ENCODE peak calls at places on chromosomes 6 and 20, in five cellular contexts. R is testis, Y is HFF-Myc, H is body of pancreas, F is esophagus squamous epithelium. G is an unnamed sample.

GRCh38 chr20:44646023-44646640 is 5.4 kb downstream of the ADA start:
- DNase-seq in Y (no peak), R (no peak), F (no peak), H (no peak), G (no peak)

GRCh38 chr6:27863962-27864905 is 48.0 kb downstream of the OR2B2 start:
- DNase-seq in H (peak), F (no peak), R (peak), Y (no peak), G (no peak)

GRCh38 chr6:126380072-126380583 is 40.2 kb downstream of the CENPW start:
- DNase-seq in R (no peak), F (no peak), Y (no peak), H (no peak), G (no peak)

GRCh38 chr6:169312658-169313346 is 59.2 kb upstream of the THBS2 start:
- DNase-seq in H (no peak), F (no peak), Y (no peak), R (peak), G (no peak)

GRCh38 chr20:38728237-38728761 is 4.0 kb downstream of the SLC32A1 start:
- DNase-seq in Y (no peak), F (no peak), R (no peak), H (no peak), G (no peak)

GRCh38 chr6:96304997-96305396 is 216.6 kb upstream of the UFL1 start:
- DNase-seq in Y (no peak), F (no peak), H (no peak), R (no peak), G (no peak)

GRCh38 chr6:133184798-133185380 is 56.3 kb upstream of the EYA4 start:
- DNase-seq in Y (no peak), H (no peak), R (no peak), F (no peak), G (no peak)

GRCh38 chr20:41716436-41716835 is 98.3 kb upstream of the CHD6 start:
- DNase-seq in H (no peak), R (no peak), Y (no peak), F (no peak), G (no peak)

GRCh38 chr6:129393659-129394058 is 316.3 kb downstream of the ARHGAP18 start:
- DNase-seq in Y (no peak), F (no peak), R (no peak), H (no peak), G (no peak)

GRCh38 chr6:119355157-119355556 is 5.6 kb upstream of the MAN1A1 start:
- DNase-seq in H (no peak), Y (no peak), R (peak), F (no peak), G (no peak)

GRCh38 chr6:126963077-126963809 is 155.2 kb upstream of the RSPO3 start:
- DNase-seq in R (no peak), Y (no peak), F (no peak), H (no peak), G (no peak)

GRCh38 chr20:63546686-63547483 is 664 bp downstream of the SRMS start:
- DNase-seq in H (no peak), F (no peak), Y (no peak), R (no peak), G (no peak)

GRCh38 chr6:79713701-79714322 is 82.7 kb downstream of the SH3BGRL2 start:
- DNase-seq in Y (peak), F (no peak), H (peak), R (peak), G (peak)

GRCh38 chr6:24666097-24666615 is 543 bp downstream of the TDP2 start:
- DNase-seq in R (peak), F (no peak), H (peak), Y (no peak), G (peak)

GRCh38 chr6:168384045-168385038 is 56.6 kb upstream of the SMOC2 start:
- DNase-seq in H (no peak), R (peak), Y (no peak), F (no peak), G (no peak)

GRCh38 chr6:135451617-135452190 is 45.8 kb downstream of the AHI1 start:
- DNase-seq in Y (peak), H (no peak), F (no peak), R (no peak), G (no peak)

GRCh38 chr20:6178537-6178936 is 55.7 kb upstream of the FERMT1 start:
- DNase-seq in R (no peak), Y (no peak), F (no peak), H (no peak), G (no peak)

GRCh38 chr20:45359406-45360148 is 3.4 kb upstream of the SYS1 start:
- DNase-seq in H (peak), Y (no peak), R (no peak), F (no peak), G (peak)

GRCh38 chr6:125797934-125798444 is 7.2 kb downstream of the NCOA7 start:
- DNase-seq in R (no peak), F (no peak), Y (no peak), H (no peak), G (no peak)

GRCh38 chr20:36777152-36777551 is 3.6 kb upstream of the DSN1 start:
- DNase-seq in H (no peak), Y (no peak), R (no peak), F (no peak), G (no peak)

GRCh38 chr20:15603978-15604377 is 969.3 kb downstream of the KIF16B start:
- DNase-seq in Y (no peak), H (no peak), F (no peak), R (no peak), G (no peak)

GRCh38 chr6:137240168-137240567 is 21.0 kb upstream of the IFNGR1 start:
- DNase-seq in R (no peak), F (no peak), H (no peak), Y (no peak), G (no peak)

GRCh38 chr20:45044084-45044573 is 56.8 kb downstream of the KCNS1 start:
- DNase-seq in H (peak), Y (peak), R (peak), F (no peak), G (peak)

GRCh38 chr20:19780261-19780660 is 22.2 kb downstream of the RIN2 start:
- DNase-seq in H (no peak), Y (no peak), R (no peak), F (no peak), G (no peak)

GRCh38 chr6:123715243-123715863 is 78.6 kb upstream of the TRDN start:
- DNase-seq in Y (no peak), F (no peak), H (peak), R (peak), G (peak)

DNA sequence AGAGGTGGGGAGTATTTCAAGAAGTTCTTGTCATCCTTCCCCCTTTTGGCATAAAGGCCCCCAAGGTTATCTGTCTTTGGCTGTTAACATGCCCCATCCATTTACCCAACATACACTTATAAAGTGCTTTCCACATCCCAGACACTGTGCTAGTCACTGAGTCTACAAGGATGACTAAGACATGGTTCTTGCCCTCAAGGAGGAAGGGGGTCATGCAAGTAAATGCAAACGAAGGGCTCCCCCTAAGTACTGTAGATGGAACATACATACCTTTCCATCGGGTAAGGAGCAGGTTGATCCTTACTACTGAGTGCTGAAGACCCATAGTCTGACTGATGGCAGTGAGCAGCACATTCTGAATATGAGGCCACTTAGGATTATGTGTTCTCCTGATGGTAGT is 38.3 kb downstream of the HECA start:
- DNase-seq in F (no peak), R (no peak), H (no peak), Y (peak), G (peak)
- TF ChIP-seq CTCF in F (no peak), R (no peak), H (no peak), Y (no peak), G (no peak)

GRCh38 chr6:2917801-2918495 is 14.8 kb upstream of the SERPINB9 start:
- DNase-seq in R (no peak), F (no peak), H (no peak), Y (no peak), G (no peak)

GRCh38 chr6:2918936-2919335 is 15.8 kb upstream of the SERPINB9 start:
- DNase-seq in Y (no peak), R (no peak), F (no peak), H (no peak), G (no peak)

GRCh38 chr6:2916354-2916925 is 13.3 kb upstream of the SERPINB9 start:
- DNase-seq in R (no peak), Y (no peak), F (no peak), H (no peak), G (no peak)

GRCh38 chr6:2915150-2915549 is 12.0 kb upstream of the SERPINB9 start:
- DNase-seq in R (no peak), Y (no peak), F (no peak), H (no peak), G (no peak)

GRCh38 chr6:2917065-2917464 is 14.0 kb upstream of the SERPINB9 start:
- DNase-seq in R (no peak), Y (no peak), H (no peak), F (no peak), G (no peak)
- TF ChIP-seq CTCF in R (no peak), Y (no peak), H (no peak), F (no peak), G (no peak)

GRCh38 chr20:21529863-21530262 is 16.0 kb upstream of the NKX2-2 start:
- DNase-seq in F (no peak), H (no peak), R (no peak), Y (no peak), G (no peak)
- TF ChIP-seq CTCF in F (no peak), H (peak), R (no peak), Y (peak), G (no peak)

DNA sequence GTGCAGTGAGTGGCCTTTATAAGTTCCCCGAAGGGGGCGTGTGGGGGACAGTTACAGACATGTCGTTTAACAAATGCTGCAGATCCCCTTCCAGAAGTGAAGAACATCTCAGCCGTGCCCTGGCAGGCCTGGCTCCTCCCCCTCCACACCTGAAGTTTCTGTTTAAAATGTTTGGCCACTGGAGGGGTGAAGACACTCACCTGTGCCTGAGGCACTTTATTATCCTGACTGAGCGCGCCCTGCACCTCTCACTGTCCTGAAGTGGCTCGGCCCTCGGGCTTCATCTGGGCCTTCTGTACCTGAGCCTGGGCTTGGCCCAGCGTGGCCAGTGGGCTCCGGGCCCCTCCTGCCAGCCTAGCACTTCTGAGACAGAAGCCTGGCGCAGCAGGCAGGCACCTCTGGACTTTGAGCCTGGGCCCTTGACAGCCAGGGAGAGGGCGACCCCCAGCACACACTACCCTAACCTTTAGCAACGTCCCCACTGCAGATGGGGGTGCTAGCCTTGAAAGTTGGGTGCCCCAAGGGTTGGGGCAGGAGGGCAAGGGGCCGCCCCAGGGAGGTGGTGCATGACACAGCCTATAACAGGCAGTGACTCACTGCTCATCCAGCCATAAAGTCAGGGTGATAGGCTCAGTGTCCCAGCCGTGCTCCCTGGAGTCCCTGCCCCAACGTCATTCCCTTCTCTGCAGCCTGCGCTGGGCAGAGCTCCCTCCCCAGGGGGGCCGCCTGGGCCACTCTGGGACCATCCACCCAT is 13.6 kb upstream of the GATA5 start:
- DNase-seq in F (no peak), Y (no peak), H (no peak), R (no peak), G (no peak)
- TF ChIP-seq CTCF in F (no peak), Y (no peak), H (no peak), R (no peak), G (no peak)

DNA sequence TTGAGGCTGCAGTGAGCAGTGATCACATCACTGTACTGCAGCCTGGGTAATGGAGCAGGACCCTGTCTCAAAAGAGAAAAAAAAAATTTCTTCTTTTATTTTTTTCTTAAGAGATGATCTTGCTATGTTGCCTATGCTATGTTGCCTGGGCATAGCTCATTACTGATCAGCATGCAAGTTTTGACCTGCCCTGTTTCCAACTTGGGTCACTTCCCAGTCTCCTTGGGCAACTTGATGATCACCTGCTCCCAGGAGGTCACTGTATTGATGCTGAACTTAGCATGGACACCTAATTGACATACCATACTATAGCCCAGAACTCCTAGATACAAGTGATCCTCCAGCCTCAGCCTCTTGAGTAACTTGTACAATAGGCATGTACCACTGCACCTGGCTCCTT is 30.7 kb upstream of the NANP start:
- DNase-seq in R (no peak), Y (no peak), H (no peak), F (no peak), G (no peak)
- TF ChIP-seq CTCF in R (no peak), Y (no peak), H (no peak), F (no peak), G (no peak)

GRCh38 chr6:122476131-122476530 is 4.5 kb upstream of the SERINC1 start:
- DNase-seq in Y (no peak), F (no peak), H (no peak), R (no peak), G (no peak)
- TF ChIP-seq CTCF in Y (no peak), F (peak), H (peak), R (no peak), G (peak)

GRCh38 chr6:33700391-33701050 is 11.0 kb downstream of the UQCC2 start:
- DNase-seq in R (peak), Y (no peak), H (peak), F (no peak), G (peak)

GRCh38 chr6:33705268-33705885 is 6.1 kb downstream of the UQCC2 start:
- DNase-seq in Y (no peak), F (no peak), H (no peak), R (no peak), G (no peak)

GRCh38 chr6:33704215-33704817 is 7.2 kb downstream of the UQCC2 start:
- DNase-seq in H (no peak), F (no peak), Y (no peak), R (no peak), G (no peak)

GRCh38 chr6:33699739-33700138 is 11.8 kb downstream of the UQCC2 start:
- DNase-seq in Y (no peak), R (no peak), F (no peak), H (no peak), G (no peak)

GRCh38 chr6:33702345-33702977 is 9.0 kb downstream of the UQCC2 start:
- DNase-seq in Y (no peak), F (no peak), R (peak), H (peak), G (peak)
- TF ChIP-seq CTCF in Y (peak), F (peak), R (peak), H (peak), G (peak)

GRCh38 chr6:108250240-108250866 is 10.5 kb downstream of the SNX3 start:
- DNase-seq in H (no peak), R (no peak), Y (no peak), F (no peak), G (no peak)
- TF ChIP-seq CTCF in H (no peak), R (no peak), Y (peak), F (no peak), G (no peak)

GRCh38 chr6:114735118-114735730 is 392.4 kb upstream of the HS3ST5 start:
- DNase-seq in R (no peak), F (no peak), Y (no peak), H (no peak), G (no peak)
- TF ChIP-seq CTCF in R (no peak), F (no peak), Y (no peak), H (no peak), G (no peak)

G was measured in Calu3.